ENCODE peak calls at places on chromosome 16, in ten cellular contexts. Z, T, M, S, G, Y, Q, E, L and V are unnamed samples.

GRCh38 chr16:47197536-47198179 is 53.9 kb upstream of the NETO2 start:
- DNase-seq in E (no peak), M (no peak), G (peak), L (no peak), Q (peak), S (peak), T (no peak), Y (no peak), Z (no peak), V (no peak)

GRCh38 chr16:23131841-23132576 is 17.2 kb downstream of the USP31 start:
- DNase-seq in Y (peak), Z (no peak), Q (no peak), E (no peak), M (no peak), G (peak), S (no peak), T (no peak), L (no peak), V (no peak)

GRCh38 chr16:30018731-30019158 is 4.3 kb upstream of the C16orf92 start:
- DNase-seq in L (no peak), G (no peak), T (no peak), Q (no peak), S (peak), Z (no peak), Y (peak), M (no peak), E (no peak), V (no peak)

GRCh38 chr16:83136924-83137323 is 510.2 kb downstream of the CDH13 start:
- DNase-seq in Q (no peak), E (no peak), M (no peak), Z (peak), S (no peak), L (no peak), T (no peak), Y (no peak), G (no peak), V (no peak)

GRCh38 chr16:46882304-46882939 is 1.7 kb upstream of the GPT2 start:
- DNase-seq in Z (no peak), L (no peak), G (no peak), M (no peak), Y (no peak), S (no peak), Q (no peak), T (no peak), E (no peak), V (no peak)

GRCh38 chr16:87855852-87856715 is 13.2 kb downstream of the SLC7A5 start:
- DNase-seq in G (peak), Y (peak), T (no peak), M (peak), L (no peak), Z (no peak), Q (no peak), E (no peak), S (peak), V (no peak)

GRCh38 chr16:29805232-29806095 is 865 bp upstream of the MAZ start:
- DNase-seq in L (peak), G (peak), Z (peak), S (peak), Q (peak), M (peak), E (peak), Y (peak), T (no peak), V (peak)

GRCh38 chr16:30942421-30942796 is 6.5 kb upstream of the ORAI3 start:
- DNase-seq in T (no peak), L (no peak), Y (no peak), S (no peak), E (no peak), Z (no peak), M (no peak), Q (no peak), G (no peak), V (no peak)

GRCh38 chr16:8849411-8850011 is 19.3 kb downstream of the CARHSP1 start:
- DNase-seq in M (peak), Q (peak), E (no peak), S (no peak), T (no peak), L (no peak), Y (peak), G (peak), Z (no peak), V (no peak)

GRCh38 chr16:17404903-17405691 is 65.7 kb downstream of the XYLT1 start:
- DNase-seq in Q (peak), Z (peak), M (no peak), T (no peak), G (peak), Y (no peak), L (no peak), S (peak), E (no peak), V (no peak)

GRCh38 chr16:24635900-24636610 is 93.4 kb upstream of the TNRC6A start:
- DNase-seq in G (peak), M (no peak), Y (peak), E (no peak), Z (peak), L (no peak), Q (peak), T (peak), S (peak), V (no peak)

GRCh38 chr16:77896357-77896972 is 108.1 kb downstream of the VAT1L start:
- DNase-seq in M (no peak), Z (no peak), T (no peak), L (no peak), G (peak), S (no peak), Y (peak), Q (peak), E (no peak), V (no peak)

GRCh38 chr16:81376880-81377279 is 62.1 kb downstream of the GAN start:
- DNase-seq in T (no peak), M (no peak), S (no peak), Y (no peak), Z (no peak), L (no peak), E (no peak), Q (no peak), G (peak), V (no peak)

GRCh38 chr16:10526962-10527361 is 53.4 kb downstream of the EMP2 start:
- DNase-seq in M (no peak), E (no peak), L (no peak), Z (no peak), T (no peak), Q (no peak), G (no peak), S (no peak), Y (no peak), V (no peak)

GRCh38 chr16:88681084-88681680 is 5.1 kb downstream of the SNAI3 start:
- DNase-seq in T (no peak), M (peak), Z (no peak), S (no peak), Y (no peak), E (peak), G (no peak), L (no peak), Q (no peak), V (peak)

GRCh38 chr16:66658860-66659190 is 37.7 kb downstream of the CMTM4 start:
- DNase-seq in Y (no peak), T (no peak), S (no peak), E (no peak), Z (no peak), L (no peak), Q (no peak), G (no peak), M (no peak), V (no peak)

GRCh38 chr16:66660422-66661209 is 35.9 kb downstream of the CMTM4 start:
- DNase-seq in Z (peak), T (peak), Q (peak), L (peak), E (no peak), Y (peak), S (peak), G (peak), M (peak), V (no peak)

GRCh38 chr16:66662445-66663194 is 33.9 kb downstream of the CMTM4 start:
- DNase-seq in T (no peak), M (no peak), G (peak), Z (no peak), Y (peak), Q (peak), S (peak), E (no peak), L (no peak), V (no peak)

GRCh38 chr16:66658143-66658859 is 38.2 kb downstream of the CMTM4 start:
- DNase-seq in Y (no peak), Q (no peak), E (no peak), Z (no peak), L (no peak), G (no peak), M (no peak), T (no peak), S (no peak), V (no peak)

DNA sequence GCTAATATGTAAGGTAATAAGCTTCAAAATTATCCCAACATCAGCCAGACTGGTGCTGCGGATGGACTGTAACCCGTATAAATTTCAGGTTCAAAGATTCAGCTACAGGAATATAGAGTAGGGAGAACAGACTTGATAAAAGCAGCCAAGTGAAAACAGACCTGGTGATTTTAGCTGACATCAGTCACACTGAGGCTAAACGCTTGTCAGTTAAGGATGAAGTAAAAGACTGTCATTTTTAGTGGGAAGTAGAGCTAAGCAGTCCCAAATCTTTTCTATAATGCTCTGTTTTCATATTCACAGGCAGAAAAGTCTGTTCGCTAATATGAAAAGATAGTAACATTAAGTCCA is 35.4 kb downstream of the CMTM4 start:
- DNase-seq in E (no peak), Z (no peak), Y (no peak), G (no peak), Q (no peak), L (no peak), M (no peak), T (no peak), S (no peak), V (no peak)
- H3K4me3 ChIP-seq in E (no peak), Z (no peak), Y (no peak), G (no peak), Q (no peak), L (no peak), M (no peak), T (no peak), S (no peak), V (no peak)

GRCh38 chr16:59881366-59881765 is 1147.2 kb upstream of the GOT2 start:
- DNase-seq in G (no peak), S (no peak), Z (no peak), M (no peak), Q (no peak), L (no peak), E (no peak), T (no peak), Y (no peak), V (no peak)

GRCh38 chr16:59880626-59881025 is 1146.5 kb upstream of the GOT2 start:
- DNase-seq in E (no peak), G (no peak), T (no peak), L (no peak), Q (no peak), Z (no peak), M (no peak), Y (no peak), S (no peak), V (no peak)

GRCh38 chr16:59878479-59878878 is 1144.4 kb upstream of the GOT2 start:
- DNase-seq in Y (no peak), G (peak), E (no peak), L (no peak), S (peak), T (peak), Q (no peak), M (no peak), Z (no peak), V (no peak)

GRCh38 chr16:59878999-59879398 is 1144.9 kb upstream of the GOT2 start:
- DNase-seq in L (no peak), S (no peak), Q (no peak), G (no peak), M (no peak), T (no peak), Y (no peak), Z (no peak), E (no peak), V (no peak)
- H3K4me3 ChIP-seq in L (no peak), S (no peak), Q (no peak), G (no peak), M (no peak), T (no peak), Y (no peak), Z (no peak), E (no peak), V (no peak)

GRCh38 chr16:4093495-4094137 is 22.6 kb downstream of the ADCY9 start:
- DNase-seq in Y (peak), M (peak), L (no peak), Z (no peak), G (peak), S (peak), E (no peak), Q (peak), T (no peak), V (no peak)
- H3K4me3 ChIP-seq in Y (no peak), M (no peak), L (no peak), Z (no peak), G (no peak), S (no peak), E (no peak), Q (peak), T (no peak), V (no peak)

GRCh38 chr16:2009302-2009711 is 314 bp downstream of the ZNF598 start:
- DNase-seq in Z (peak), E (no peak), G (no peak), S (no peak), Q (no peak), Y (no peak), L (no peak), M (peak), T (no peak), V (no peak)

GRCh38 chr16:2007081-2007836 is 2.4 kb downstream of the ZNF598 start:
- DNase-seq in L (no peak), Q (no peak), T (no peak), S (no peak), Z (peak), E (no peak), Y (no peak), G (no peak), M (peak), V (no peak)

GRCh38 chr16:2006317-2006716 is 3.3 kb downstream of the ZNF598 start:
- DNase-seq in M (peak), Q (no peak), Y (no peak), E (no peak), Z (peak), L (no peak), T (no peak), S (no peak), G (no peak), V (no peak)

GRCh38 chr16:2008631-2009301 is 855 bp downstream of the ZNF598 start:
- DNase-seq in T (no peak), M (peak), Q (peak), G (peak), Y (peak), S (peak), L (no peak), Z (peak), E (no peak), V (no peak)

GRCh38 chr16:2008009-2008526 is 1.6 kb downstream of the ZNF598 start:
- DNase-seq in Q (peak), S (peak), Z (peak), G (peak), T (no peak), Y (no peak), E (no peak), M (peak), L (no peak), V (no peak)
- H3K4me3 ChIP-seq in Q (peak), S (peak), Z (no peak), G (peak), T (peak), Y (no peak), E (peak), M (peak), L (peak), V (peak)

DNA sequence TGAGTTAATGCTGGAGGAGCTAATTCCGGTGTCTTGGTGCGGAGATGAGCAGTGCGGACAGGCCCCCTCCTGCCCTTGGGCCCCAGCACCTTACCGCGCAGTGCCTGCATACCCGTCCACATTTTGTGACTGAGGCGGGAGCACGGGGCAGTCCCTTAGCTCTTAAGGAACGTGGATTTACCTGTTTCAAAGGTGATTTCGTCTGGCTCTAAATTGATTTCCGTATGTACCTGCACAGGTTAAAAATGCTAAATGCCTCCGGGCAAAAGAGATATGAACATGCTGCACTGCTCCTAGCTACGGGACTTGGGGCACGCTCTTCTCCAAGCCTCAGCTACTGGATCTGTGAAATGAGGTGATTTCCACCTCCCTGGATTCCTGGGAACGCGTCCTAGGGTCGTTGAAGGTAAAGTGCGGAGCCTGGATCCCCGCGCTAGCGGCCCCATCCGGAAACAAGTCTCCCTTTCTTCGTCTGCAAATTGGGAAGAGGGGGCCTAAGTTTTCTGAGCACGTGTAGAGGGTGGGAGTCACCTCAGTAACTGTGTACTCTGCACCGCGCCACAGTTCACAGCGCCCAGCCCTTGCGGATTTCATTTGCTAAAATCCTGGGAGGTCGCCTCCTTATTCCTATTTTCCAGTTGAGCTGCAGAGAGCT is 669 bp upstream of the CRISPLD2 start:
- DNase-seq in L (no peak), S (no peak), Z (no peak), G (no peak), T (no peak), Y (no peak), E (no peak), Q (no peak), M (no peak), V (no peak)
- H3K4me3 ChIP-seq in L (peak), S (peak), Z (no peak), G (no peak), T (peak), Y (peak), E (no peak), Q (peak), M (peak), V (peak)

GRCh38 chr16:73031155-73031866 is 16.6 kb downstream of the ZFHX3 start:
- DNase-seq in Y (peak), S (no peak), G (no peak), T (no peak), Q (no peak), M (no peak), E (no peak), Z (no peak), L (no peak), V (no peak)

GRCh38 chr16:73032548-73033270 is 15.2 kb downstream of the ZFHX3 start:
- DNase-seq in E (peak), Z (no peak), G (no peak), L (no peak), T (no peak), S (no peak), M (no peak), Y (peak), Q (no peak), V (no peak)

GRCh38 chr16:73036074-73036826 is 11.7 kb downstream of the ZFHX3 start:
- DNase-seq in L (peak), M (no peak), S (no peak), T (no peak), Q (no peak), G (no peak), E (peak), Z (no peak), Y (peak), V (no peak)

GRCh38 chr16:73034374-73034773 is 13.6 kb downstream of the ZFHX3 start:
- DNase-seq in G (no peak), E (peak), S (no peak), L (no peak), M (no peak), T (no peak), Y (no peak), Q (no peak), Z (no peak), V (no peak)

GRCh38 chr16:73033271-73033998 is 14.5 kb downstream of the ZFHX3 start:
- DNase-seq in L (no peak), Y (peak), T (no peak), M (no peak), Q (no peak), S (no peak), G (no peak), E (peak), Z (no peak), V (no peak)
- H3K4me3 ChIP-seq in L (peak), Y (no peak), T (no peak), M (no peak), Q (no peak), S (no peak), G (no peak), E (peak), Z (no peak), V (no peak)

GRCh38 chr16:5870886-5871715 is 773.5 kb upstream of the EEF2KMT start:
- DNase-seq in Q (no peak), Y (no peak), G (no peak), L (no peak), E (no peak), S (no peak), T (no peak), M (no peak), Z (no peak), V (no peak)
- H3K4me3 ChIP-seq in Q (no peak), Y (no peak), G (no peak), L (no peak), E (no peak), S (no peak), T (no peak), M (no peak), Z (no peak), V (no peak)

DNA sequence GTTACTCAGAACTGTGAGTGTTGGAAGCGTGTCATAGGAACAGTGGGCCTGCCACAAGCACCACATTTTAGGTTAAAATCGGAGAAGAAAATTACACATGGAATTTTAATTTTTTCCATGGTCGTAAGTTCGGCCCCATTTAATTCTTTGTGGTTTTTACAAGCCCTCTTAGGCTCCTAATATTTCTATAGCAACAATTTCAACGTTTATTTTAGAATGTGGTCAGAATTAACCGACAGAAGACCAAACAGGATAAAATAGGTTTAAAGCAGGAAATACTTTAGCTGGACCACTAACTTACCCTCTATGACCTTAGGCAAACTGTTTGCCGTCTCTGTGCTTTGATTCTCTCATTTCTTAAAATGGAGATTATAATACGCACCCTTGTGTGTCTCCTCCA is 69.9 kb downstream of the FTO start:
- DNase-seq in L (no peak), M (no peak), Q (no peak), T (no peak), Y (no peak), Z (no peak), E (no peak), G (no peak), S (no peak), V (no peak)
- H3K4me3 ChIP-seq in L (no peak), M (no peak), Q (no peak), T (no peak), Y (no peak), Z (no peak), E (no peak), G (no peak), S (no peak), V (no peak)

GRCh38 chr16:15853021-15853420 is 3.8 kb downstream of the MYH11 start:
- DNase-seq in G (no peak), L (no peak), Q (no peak), S (no peak), E (no peak), M (no peak), T (no peak), Y (no peak), Z (no peak), V (no peak)

GRCh38 chr16:15847621-15848175 is 9.1 kb downstream of the MYH11 start:
- DNase-seq in M (no peak), Q (no peak), Z (no peak), L (no peak), G (no peak), E (no peak), T (no peak), S (no peak), Y (no peak), V (no peak)

GRCh38 chr16:15854061-15854460 is 2.8 kb downstream of the MYH11 start:
- DNase-seq in E (no peak), M (no peak), S (no peak), L (no peak), G (no peak), T (no peak), Q (no peak), Z (no peak), Y (no peak), V (no peak)

GRCh38 chr16:15846510-15846909 is 10.3 kb downstream of the MYH11 start:
- DNase-seq in M (no peak), Z (no peak), L (no peak), Y (no peak), Q (no peak), G (no peak), T (no peak), E (no peak), S (no peak), V (no peak)

DNA sequence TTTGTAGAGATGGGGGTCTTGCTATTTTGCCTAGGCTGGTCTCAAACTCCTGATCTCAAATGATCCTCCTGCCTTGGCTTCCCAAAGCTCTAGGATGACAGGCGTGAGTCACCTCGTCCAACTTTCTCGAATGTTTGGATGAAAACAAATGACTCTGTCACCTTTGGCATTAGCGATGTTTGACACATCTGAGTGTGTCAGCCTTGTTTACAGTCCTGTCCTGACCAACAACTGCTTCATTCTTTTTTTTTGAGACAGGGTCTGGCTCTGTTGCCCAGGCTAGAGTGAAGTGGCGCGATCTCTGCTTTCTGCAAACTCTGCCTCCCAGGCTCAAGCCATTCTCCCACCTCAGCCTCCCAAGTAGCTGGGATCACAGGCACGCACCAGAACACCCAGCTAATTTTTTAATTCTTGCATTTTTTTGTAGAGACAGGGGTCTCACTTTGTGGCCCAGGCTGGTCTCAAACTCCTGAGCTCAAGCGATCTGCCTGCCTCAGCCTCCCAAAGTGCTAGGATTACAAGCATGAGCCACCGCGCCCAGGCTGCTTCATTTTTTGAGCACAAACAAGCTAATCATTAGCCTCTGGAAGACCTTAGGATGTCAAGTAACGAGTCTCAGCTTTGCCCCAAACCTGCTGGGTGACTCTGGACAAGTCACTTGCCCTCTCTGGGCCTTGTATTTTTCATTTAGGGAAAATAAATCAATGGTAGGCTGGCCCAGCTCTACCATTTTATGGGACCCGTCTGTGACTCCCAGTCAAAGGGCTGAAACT is 7.4 kb downstream of the MYH11 start:
- DNase-seq in Z (no peak), Y (no peak), L (no peak), S (no peak), Q (no peak), G (no peak), M (no peak), E (no peak), T (no peak), V (no peak)
- H3K4me3 ChIP-seq in Z (peak), Y (no peak), L (no peak), S (no peak), Q (no peak), G (no peak), M (no peak), E (no peak), T (no peak), V (no peak)